ENCODE peak calls at places on chromosome 11, in nine cellular contexts. Q is naive thymus-derived CD8-positive, alpha-beta T cell; G is stimulated activated CD4-positive, alpha-beta T cell treated with anti-CD3 and anti-CD28 coated beads, TNF-alpha, amount 100 ng/mL, for 24 hours; Y is fibroblast of the aortic adventitia; E is activated CD4-positive, alpha-beta T cell treated with anti-CD3 and anti-CD28 coated beads for 1 hour; B is lower leg skin; F is fibroblast of pulmonary artery; V is transverse colon; S is BJ. M is an unnamed sample.
A peak's percentile ranks its signal among the peaks of the same experiment; 100 is the strongest.

GRCh38 chr11:856397-856796 is 13.7 kb downstream of the TSPAN4 start:
- DNase-seq in Y (no peak), F (no peak), V (no peak), G (no peak), Q (no peak), S (no peak), B (no peak), E (no peak), M (no peak)

GRCh38 chr11:4511846-4512245 is 29.4 kb downstream of the OR52K1 start:
- DNase-seq in B (no peak), E (no peak), Q (no peak), F (no peak), S (no peak), G (no peak), V (no peak), Y (no peak), M (no peak)

GRCh38 chr11:77884186-77884828 is 63.4 kb downstream of the AAMDC start:
- DNase-seq in Y (peak; percentile 63), B (no peak), Q (no peak), V (no peak), S (no peak), E (no peak), F (peak; percentile 64), G (no peak), M (no peak)

GRCh38 chr11:10823152-10823579 is 14.4 kb upstream of the EIF4G2 start:
- DNase-seq in F (no peak), S (no peak), G (no peak), V (no peak), Y (peak; percentile 17), Q (no peak), B (no peak), E (no peak), M (no peak)

GRCh38 chr11:106482920-106483761 is 405.7 kb downstream of the AASDHPPT start:
- DNase-seq in V (no peak), E (no peak), F (peak; percentile 71), Y (peak; percentile 57), B (no peak), Q (no peak), S (no peak), G (no peak), M (no peak)

GRCh38 chr11:2142300-2142759 is 3.1 kb upstream of the IGF2 start:
- DNase-seq in B (no peak), Q (no peak), S (no peak), V (no peak), Y (peak; percentile 47), F (peak; percentile 56), E (no peak), G (no peak), M (no peak)

GRCh38 chr11:16969010-16970004 is 44.9 kb downstream of the PLEKHA7 start:
- DNase-seq in B (no peak), Y (no peak), S (no peak), Q (no peak), F (no peak), G (no peak), V (no peak), E (no peak), M (no peak)

GRCh38 chr11:58024601-58025091 is 965 bp downstream of the OR9Q1 start:
- DNase-seq in G (no peak), E (no peak), F (peak; percentile 51), S (no peak), B (peak; percentile 32), Q (no peak), Y (peak; percentile 55), V (peak; percentile 77), M (no peak)

GRCh38 chr11:121794671-121795070 is 321.3 kb downstream of the BLID start:
- DNase-seq in S (no peak), E (no peak), Y (no peak), F (no peak), Q (no peak), G (no peak), B (no peak), V (no peak), M (no peak)

GRCh38 chr11:132037961-132038360 is 667.5 kb downstream of the NTM start:
- DNase-seq in Q (no peak), S (no peak), G (no peak), E (no peak), Y (no peak), V (no peak), B (no peak), F (no peak), M (no peak)

GRCh38 chr11:123174196-123175183 is 20.6 kb downstream of the CLMP start:
- DNase-seq in V (peak; percentile 60), B (peak; percentile 70), F (peak; percentile 97), Y (peak; percentile 99), E (no peak), S (peak; percentile 99), G (no peak), Q (no peak), M (no peak)

GRCh38 chr11:85423331-85423730 is 203.8 kb downstream of the DLG2 start:
- DNase-seq in F (no peak), V (peak; percentile 50), Q (no peak), B (no peak), G (no peak), Y (no peak), S (no peak), E (no peak), M (no peak)

GRCh38 chr11:66847461-66848232 is 4.4 kb downstream of the RCE1 start:
- DNase-seq in Q (no peak), S (no peak), V (no peak), B (no peak), F (no peak), E (no peak), Y (no peak), G (no peak), M (no peak)

GRCh38 chr11:69588270-69588669 is 52.7 kb upstream of the CCND1 start:
- DNase-seq in Q (no peak), G (no peak), Y (peak; percentile 68), V (no peak), B (no peak), F (peak; percentile 65), S (peak; percentile 66), E (no peak), M (no peak)

GRCh38 chr11:94129505-94130335 is 1.1 kb downstream of the PANX1 start:
- DNase-seq in E (no peak), V (peak; percentile 90), Q (no peak), B (peak; percentile 56), S (no peak), Y (no peak), F (peak; percentile 38), G (no peak), M (no peak)

GRCh38 chr11:75422248-75423231 is 10.5 kb downstream of the KLHL35 start:
- DNase-seq in V (peak; percentile 34), S (no peak), E (no peak), F (no peak), Y (no peak), Q (no peak), B (no peak), G (no peak), M (no peak)

GRCh38 chr11:44177905-44178304 is 82.4 kb downstream of the EXT2 start:
- DNase-seq in B (no peak), V (no peak), S (no peak), E (no peak), G (no peak), Q (no peak), Y (no peak), F (no peak), M (no peak)

GRCh38 chr11:113317297-113317696 is 2.9 kb downstream of the TTC12 start:
- DNase-seq in Y (no peak), E (no peak), B (no peak), S (no peak), F (no peak), Q (no peak), V (no peak), G (no peak), M (no peak)

M was measured in immature natural killer cell.